ENCODE peak calls at places on chromosome 16, in nine cellular contexts. One of them, this sample, is unnamed.

GRCh38 chr16:64153718-64154117 is 968.1 kb downstream of the CDH11 start:
- DNase-seq in SW480: no peak
- DNase-seq in left ventricle myocardium inferior: no peak
- DNase-seq in T-helper 2 cell: no peak
- DNase-seq in CD8-positive, alpha-beta memory T cell: no peak
- DNase-seq in lower lobe of right lung: no peak
- DNase-seq in NCI-H1092: no peak
- DNase-seq in activated CD4-positive, alpha-beta T cell treated with anti-CD3 and anti-CD28 coated beads, Interleukin-2, amount 10 ng/mL, durations not matched to agents 7 days and 5 days: no peak
- DNase-seq in stimulated activated CD8-positive, alpha-beta memory T cell treated with anti-CD3 and anti-CD28 coated beads, Interleukin-4, amount 100 ng/mL, for 24 hours: no peak
- DNase-seq in this sample: no peak

GRCh38 chr16:10976663-10977062 is 32.3 kb downstream of the CLEC16A start:
- DNase-seq in SW480: no peak
- DNase-seq in left ventricle myocardium inferior: no peak
- DNase-seq in T-helper 2 cell: no peak
- DNase-seq in CD8-positive, alpha-beta memory T cell: no peak
- DNase-seq in lower lobe of right lung: no peak
- DNase-seq in NCI-H1092: no peak
- DNase-seq in activated CD4-positive, alpha-beta T cell treated with anti-CD3 and anti-CD28 coated beads, Interleukin-2, amount 10 ng/mL, durations not matched to agents 7 days and 5 days: no peak
- DNase-seq in stimulated activated CD8-positive, alpha-beta memory T cell treated with anti-CD3 and anti-CD28 coated beads, Interleukin-4, amount 100 ng/mL, for 24 hours: no peak
- DNase-seq in this sample: no peak

GRCh38 chr16:85312642-85313540 is 200.6 kb upstream of the CIBAR2 start:
- DNase-seq in SW480: no peak
- DNase-seq in left ventricle myocardium inferior: no peak
- DNase-seq in T-helper 2 cell: no peak
- DNase-seq in CD8-positive, alpha-beta memory T cell: no peak
- DNase-seq in lower lobe of right lung: no peak
- DNase-seq in NCI-H1092: no peak
- DNase-seq in activated CD4-positive, alpha-beta T cell treated with anti-CD3 and anti-CD28 coated beads, Interleukin-2, amount 10 ng/mL, durations not matched to agents 7 days and 5 days: no peak
- DNase-seq in stimulated activated CD8-positive, alpha-beta memory T cell treated with anti-CD3 and anti-CD28 coated beads, Interleukin-4, amount 100 ng/mL, for 24 hours: no peak
- DNase-seq in this sample: no peak

GRCh38 chr16:25014500-25015147 is 545 bp downstream of the ARHGAP17 start:
- DNase-seq in SW480: peak
- DNase-seq in left ventricle myocardium inferior: peak
- DNase-seq in T-helper 2 cell: peak
- DNase-seq in CD8-positive, alpha-beta memory T cell: peak
- DNase-seq in lower lobe of right lung: peak
- DNase-seq in NCI-H1092: no peak
- DNase-seq in activated CD4-positive, alpha-beta T cell treated with anti-CD3 and anti-CD28 coated beads, Interleukin-2, amount 10 ng/mL, durations not matched to agents 7 days and 5 days: peak
- DNase-seq in stimulated activated CD8-positive, alpha-beta memory T cell treated with anti-CD3 and anti-CD28 coated beads, Interleukin-4, amount 100 ng/mL, for 24 hours: no peak
- DNase-seq in this sample: peak

GRCh38 chr16:471353-472198 is 46.1 kb downstream of the RAB11FIP3 start:
- DNase-seq in SW480: no peak
- DNase-seq in left ventricle myocardium inferior: peak
- DNase-seq in T-helper 2 cell: no peak
- DNase-seq in CD8-positive, alpha-beta memory T cell: no peak
- DNase-seq in lower lobe of right lung: no peak
- DNase-seq in NCI-H1092: no peak
- DNase-seq in activated CD4-positive, alpha-beta T cell treated with anti-CD3 and anti-CD28 coated beads, Interleukin-2, amount 10 ng/mL, durations not matched to agents 7 days and 5 days: no peak
- DNase-seq in stimulated activated CD8-positive, alpha-beta memory T cell treated with anti-CD3 and anti-CD28 coated beads, Interleukin-4, amount 100 ng/mL, for 24 hours: no peak
- DNase-seq in this sample: no peak

GRCh38 chr16:27431773-27432599 is 30.0 kb downstream of the IL21R start:
- DNase-seq in SW480: no peak
- DNase-seq in left ventricle myocardium inferior: no peak
- DNase-seq in T-helper 2 cell: no peak
- DNase-seq in CD8-positive, alpha-beta memory T cell: no peak
- DNase-seq in lower lobe of right lung: no peak
- DNase-seq in NCI-H1092: no peak
- DNase-seq in activated CD4-positive, alpha-beta T cell treated with anti-CD3 and anti-CD28 coated beads, Interleukin-2, amount 10 ng/mL, durations not matched to agents 7 days and 5 days: no peak
- DNase-seq in stimulated activated CD8-positive, alpha-beta memory T cell treated with anti-CD3 and anti-CD28 coated beads, Interleukin-4, amount 100 ng/mL, for 24 hours: no peak
- DNase-seq in this sample: no peak

GRCh38 chr16:30006659-30007377 is 4.0 kb downstream of the DOC2A start:
- DNase-seq in SW480: no peak
- DNase-seq in left ventricle myocardium inferior: no peak
- DNase-seq in T-helper 2 cell: no peak
- DNase-seq in CD8-positive, alpha-beta memory T cell: no peak
- DNase-seq in lower lobe of right lung: no peak
- DNase-seq in NCI-H1092: no peak
- DNase-seq in activated CD4-positive, alpha-beta T cell treated with anti-CD3 and anti-CD28 coated beads, Interleukin-2, amount 10 ng/mL, durations not matched to agents 7 days and 5 days: no peak
- DNase-seq in stimulated activated CD8-positive, alpha-beta memory T cell treated with anti-CD3 and anti-CD28 coated beads, Interleukin-4, amount 100 ng/mL, for 24 hours: no peak
- DNase-seq in this sample: no peak

GRCh38 chr16:84117482-84117843 is 721 bp upstream of the MBTPS1 start:
- DNase-seq in SW480: peak
- DNase-seq in left ventricle myocardium inferior: no peak
- DNase-seq in T-helper 2 cell: no peak
- DNase-seq in CD8-positive, alpha-beta memory T cell: no peak
- DNase-seq in lower lobe of right lung: no peak
- DNase-seq in NCI-H1092: peak
- DNase-seq in activated CD4-positive, alpha-beta T cell treated with anti-CD3 and anti-CD28 coated beads, Interleukin-2, amount 10 ng/mL, durations not matched to agents 7 days and 5 days: peak
- DNase-seq in stimulated activated CD8-positive, alpha-beta memory T cell treated with anti-CD3 and anti-CD28 coated beads, Interleukin-4, amount 100 ng/mL, for 24 hours: peak
- DNase-seq in this sample: no peak

GRCh38 chr16:56980203-56980535 is 9.2 kb upstream of the NLRC5 start:
- DNase-seq in SW480: no peak
- DNase-seq in left ventricle myocardium inferior: no peak
- DNase-seq in T-helper 2 cell: no peak
- DNase-seq in CD8-positive, alpha-beta memory T cell: no peak
- DNase-seq in lower lobe of right lung: no peak
- DNase-seq in NCI-H1092: no peak
- DNase-seq in activated CD4-positive, alpha-beta T cell treated with anti-CD3 and anti-CD28 coated beads, Interleukin-2, amount 10 ng/mL, durations not matched to agents 7 days and 5 days: no peak
- DNase-seq in stimulated activated CD8-positive, alpha-beta memory T cell treated with anti-CD3 and anti-CD28 coated beads, Interleukin-4, amount 100 ng/mL, for 24 hours: no peak
- DNase-seq in this sample: no peak

GRCh38 chr16:66522816-66523590 is 26.9 kb downstream of the TK2 start:
- DNase-seq in SW480: no peak
- DNase-seq in left ventricle myocardium inferior: no peak
- DNase-seq in T-helper 2 cell: no peak
- DNase-seq in CD8-positive, alpha-beta memory T cell: no peak
- DNase-seq in lower lobe of right lung: no peak
- DNase-seq in NCI-H1092: no peak
- DNase-seq in activated CD4-positive, alpha-beta T cell treated with anti-CD3 and anti-CD28 coated beads, Interleukin-2, amount 10 ng/mL, durations not matched to agents 7 days and 5 days: no peak
- DNase-seq in stimulated activated CD8-positive, alpha-beta memory T cell treated with anti-CD3 and anti-CD28 coated beads, Interleukin-4, amount 100 ng/mL, for 24 hours: no peak
- DNase-seq in this sample: no peak

GRCh38 chr16:78925071-78925714 is 675.3 kb downstream of the MAF start:
- DNase-seq in SW480: peak
- DNase-seq in left ventricle myocardium inferior: peak
- DNase-seq in T-helper 2 cell: no peak
- DNase-seq in CD8-positive, alpha-beta memory T cell: peak
- DNase-seq in lower lobe of right lung: peak
- DNase-seq in NCI-H1092: no peak
- DNase-seq in activated CD4-positive, alpha-beta T cell treated with anti-CD3 and anti-CD28 coated beads, Interleukin-2, amount 10 ng/mL, durations not matched to agents 7 days and 5 days: no peak
- DNase-seq in stimulated activated CD8-positive, alpha-beta memory T cell treated with anti-CD3 and anti-CD28 coated beads, Interleukin-4, amount 100 ng/mL, for 24 hours: peak
- DNase-seq in this sample: no peak

GRCh38 chr16:19307587-19308241 is 22.2 kb downstream of the CLEC19A start:
- DNase-seq in SW480: no peak
- DNase-seq in left ventricle myocardium inferior: no peak
- DNase-seq in T-helper 2 cell: no peak
- DNase-seq in CD8-positive, alpha-beta memory T cell: no peak
- DNase-seq in lower lobe of right lung: no peak
- DNase-seq in NCI-H1092: no peak
- DNase-seq in activated CD4-positive, alpha-beta T cell treated with anti-CD3 and anti-CD28 coated beads, Interleukin-2, amount 10 ng/mL, durations not matched to agents 7 days and 5 days: peak
- DNase-seq in stimulated activated CD8-positive, alpha-beta memory T cell treated with anti-CD3 and anti-CD28 coated beads, Interleukin-4, amount 100 ng/mL, for 24 hours: no peak
- DNase-seq in this sample: no peak

GRCh38 chr16:87361916-87362619 is 21.5 kb downstream of the FBXO31 start:
- DNase-seq in SW480: no peak
- DNase-seq in left ventricle myocardium inferior: no peak
- DNase-seq in T-helper 2 cell: no peak
- DNase-seq in CD8-positive, alpha-beta memory T cell: no peak
- DNase-seq in lower lobe of right lung: no peak
- DNase-seq in NCI-H1092: no peak
- DNase-seq in activated CD4-positive, alpha-beta T cell treated with anti-CD3 and anti-CD28 coated beads, Interleukin-2, amount 10 ng/mL, durations not matched to agents 7 days and 5 days: no peak
- DNase-seq in stimulated activated CD8-positive, alpha-beta memory T cell treated with anti-CD3 and anti-CD28 coated beads, Interleukin-4, amount 100 ng/mL, for 24 hours: no peak
- DNase-seq in this sample: no peak

GRCh38 chr16:83530293-83530692 is 277.5 kb upstream of the HSBP1 start:
- DNase-seq in SW480: no peak
- DNase-seq in left ventricle myocardium inferior: no peak
- DNase-seq in T-helper 2 cell: no peak
- DNase-seq in CD8-positive, alpha-beta memory T cell: no peak
- DNase-seq in lower lobe of right lung: no peak
- DNase-seq in NCI-H1092: no peak
- DNase-seq in activated CD4-positive, alpha-beta T cell treated with anti-CD3 and anti-CD28 coated beads, Interleukin-2, amount 10 ng/mL, durations not matched to agents 7 days and 5 days: no peak
- DNase-seq in stimulated activated CD8-positive, alpha-beta memory T cell treated with anti-CD3 and anti-CD28 coated beads, Interleukin-4, amount 100 ng/mL, for 24 hours: no peak
- DNase-seq in this sample: no peak

GRCh38 chr16:85199069-85199725 is 86.9 kb upstream of the CIBAR2 start:
- DNase-seq in SW480: no peak
- DNase-seq in left ventricle myocardium inferior: no peak
- DNase-seq in T-helper 2 cell: no peak
- DNase-seq in CD8-positive, alpha-beta memory T cell: no peak
- DNase-seq in lower lobe of right lung: no peak
- DNase-seq in NCI-H1092: no peak
- DNase-seq in activated CD4-positive, alpha-beta T cell treated with anti-CD3 and anti-CD28 coated beads, Interleukin-2, amount 10 ng/mL, durations not matched to agents 7 days and 5 days: no peak
- DNase-seq in stimulated activated CD8-positive, alpha-beta memory T cell treated with anti-CD3 and anti-CD28 coated beads, Interleukin-4, amount 100 ng/mL, for 24 hours: no peak
- DNase-seq in this sample: no peak

GRCh38 chr16:90019543-90020259 is 445 bp upstream of the DBNDD1 start:
- DNase-seq in SW480: no peak
- DNase-seq in left ventricle myocardium inferior: no peak
- DNase-seq in T-helper 2 cell: peak
- DNase-seq in CD8-positive, alpha-beta memory T cell: peak
- DNase-seq in lower lobe of right lung: peak
- DNase-seq in NCI-H1092: peak
- DNase-seq in activated CD4-positive, alpha-beta T cell treated with anti-CD3 and anti-CD28 coated beads, Interleukin-2, amount 10 ng/mL, durations not matched to agents 7 days and 5 days: peak
- DNase-seq in stimulated activated CD8-positive, alpha-beta memory T cell treated with anti-CD3 and anti-CD28 coated beads, Interleukin-4, amount 100 ng/mL, for 24 hours: no peak
- DNase-seq in this sample: peak

GRCh38 chr16:30476991-30477390 is 4.4 kb downstream of the ITGAL start:
- DNase-seq in SW480: no peak
- DNase-seq in left ventricle myocardium inferior: no peak
- DNase-seq in T-helper 2 cell: no peak
- DNase-seq in CD8-positive, alpha-beta memory T cell: no peak
- DNase-seq in lower lobe of right lung: no peak
- DNase-seq in NCI-H1092: no peak
- DNase-seq in activated CD4-positive, alpha-beta T cell treated with anti-CD3 and anti-CD28 coated beads, Interleukin-2, amount 10 ng/mL, durations not matched to agents 7 days and 5 days: no peak
- DNase-seq in stimulated activated CD8-positive, alpha-beta memory T cell treated with anti-CD3 and anti-CD28 coated beads, Interleukin-4, amount 100 ng/mL, for 24 hours: no peak
- DNase-seq in this sample: no peak

GRCh38 chr16:17238285-17239028 is 232.3 kb downstream of the XYLT1 start:
- DNase-seq in SW480: no peak
- DNase-seq in left ventricle myocardium inferior: no peak
- DNase-seq in T-helper 2 cell: no peak
- DNase-seq in CD8-positive, alpha-beta memory T cell: no peak
- DNase-seq in lower lobe of right lung: no peak
- DNase-seq in NCI-H1092: no peak
- DNase-seq in activated CD4-positive, alpha-beta T cell treated with anti-CD3 and anti-CD28 coated beads, Interleukin-2, amount 10 ng/mL, durations not matched to agents 7 days and 5 days: peak
- DNase-seq in stimulated activated CD8-positive, alpha-beta memory T cell treated with anti-CD3 and anti-CD28 coated beads, Interleukin-4, amount 100 ng/mL, for 24 hours: no peak
- DNase-seq in this sample: no peak

GRCh38 chr16:15732416-15732815 is 82.4 kb downstream of the NDE1 start:
- DNase-seq in SW480: no peak
- DNase-seq in left ventricle myocardium inferior: no peak
- DNase-seq in T-helper 2 cell: no peak
- DNase-seq in CD8-positive, alpha-beta memory T cell: no peak
- DNase-seq in lower lobe of right lung: no peak
- DNase-seq in NCI-H1092: no peak
- DNase-seq in activated CD4-positive, alpha-beta T cell treated with anti-CD3 and anti-CD28 coated beads, Interleukin-2, amount 10 ng/mL, durations not matched to agents 7 days and 5 days: no peak
- DNase-seq in stimulated activated CD8-positive, alpha-beta memory T cell treated with anti-CD3 and anti-CD28 coated beads, Interleukin-4, amount 100 ng/mL, for 24 hours: no peak
- DNase-seq in this sample: no peak

GRCh38 chr16:2447920-2448583 is 11.9 kb upstream of the TEDC2 start:
- DNase-seq in SW480: no peak
- DNase-seq in left ventricle myocardium inferior: no peak
- DNase-seq in T-helper 2 cell: no peak
- DNase-seq in CD8-positive, alpha-beta memory T cell: no peak
- DNase-seq in lower lobe of right lung: no peak
- DNase-seq in NCI-H1092: no peak
- DNase-seq in activated CD4-positive, alpha-beta T cell treated with anti-CD3 and anti-CD28 coated beads, Interleukin-2, amount 10 ng/mL, durations not matched to agents 7 days and 5 days: no peak
- DNase-seq in stimulated activated CD8-positive, alpha-beta memory T cell treated with anti-CD3 and anti-CD28 coated beads, Interleukin-4, amount 100 ng/mL, for 24 hours: no peak
- DNase-seq in this sample: no peak

GRCh38 chr16:10729649-10730048 is 14.0 kb upstream of the NUBP1 start:
- DNase-seq in SW480: peak
- DNase-seq in left ventricle myocardium inferior: no peak
- DNase-seq in T-helper 2 cell: no peak
- DNase-seq in CD8-positive, alpha-beta memory T cell: no peak
- DNase-seq in lower lobe of right lung: no peak
- DNase-seq in NCI-H1092: no peak
- DNase-seq in activated CD4-positive, alpha-beta T cell treated with anti-CD3 and anti-CD28 coated beads, Interleukin-2, amount 10 ng/mL, durations not matched to agents 7 days and 5 days: no peak
- DNase-seq in stimulated activated CD8-positive, alpha-beta memory T cell treated with anti-CD3 and anti-CD28 coated beads, Interleukin-4, amount 100 ng/mL, for 24 hours: no peak
- DNase-seq in this sample: no peak

GRCh38 chr16:2121853-2122252 is 13.8 kb downstream of the PKD1 start:
- DNase-seq in SW480: no peak
- DNase-seq in left ventricle myocardium inferior: peak
- DNase-seq in T-helper 2 cell: no peak
- DNase-seq in CD8-positive, alpha-beta memory T cell: no peak
- DNase-seq in lower lobe of right lung: no peak
- DNase-seq in NCI-H1092: peak
- DNase-seq in activated CD4-positive, alpha-beta T cell treated with anti-CD3 and anti-CD28 coated beads, Interleukin-2, amount 10 ng/mL, durations not matched to agents 7 days and 5 days: no peak
- DNase-seq in stimulated activated CD8-positive, alpha-beta memory T cell treated with anti-CD3 and anti-CD28 coated beads, Interleukin-4, amount 100 ng/mL, for 24 hours: no peak
- DNase-seq in this sample: no peak

GRCh38 chr16:29315916-29316517 is 90.5 kb downstream of the NPIPB11 start:
- DNase-seq in SW480: no peak
- DNase-seq in left ventricle myocardium inferior: no peak
- DNase-seq in T-helper 2 cell: no peak
- DNase-seq in CD8-positive, alpha-beta memory T cell: no peak
- DNase-seq in lower lobe of right lung: no peak
- DNase-seq in NCI-H1092: no peak
- DNase-seq in activated CD4-positive, alpha-beta T cell treated with anti-CD3 and anti-CD28 coated beads, Interleukin-2, amount 10 ng/mL, durations not matched to agents 7 days and 5 days: no peak
- DNase-seq in stimulated activated CD8-positive, alpha-beta memory T cell treated with anti-CD3 and anti-CD28 coated beads, Interleukin-4, amount 100 ng/mL, for 24 hours: no peak
- DNase-seq in this sample: no peak

GRCh38 chr16:2473999-2474876 is 689 bp upstream of the TBC1D24 start:
- DNase-seq in SW480: no peak
- DNase-seq in left ventricle myocardium inferior: peak
- DNase-seq in T-helper 2 cell: peak
- DNase-seq in CD8-positive, alpha-beta memory T cell: peak
- DNase-seq in lower lobe of right lung: peak
- DNase-seq in NCI-H1092: no peak
- DNase-seq in activated CD4-positive, alpha-beta T cell treated with anti-CD3 and anti-CD28 coated beads, Interleukin-2, amount 10 ng/mL, durations not matched to agents 7 days and 5 days: peak
- DNase-seq in stimulated activated CD8-positive, alpha-beta memory T cell treated with anti-CD3 and anti-CD28 coated beads, Interleukin-4, amount 100 ng/mL, for 24 hours: no peak
- DNase-seq in this sample: peak

GRCh38 chr16:88735616-88736015 is 29.3 kb downstream of the CTU2 start:
- DNase-seq in SW480: no peak
- DNase-seq in left ventricle myocardium inferior: no peak
- DNase-seq in T-helper 2 cell: no peak
- DNase-seq in CD8-positive, alpha-beta memory T cell: no peak
- DNase-seq in lower lobe of right lung: no peak
- DNase-seq in NCI-H1092: no peak
- DNase-seq in activated CD4-positive, alpha-beta T cell treated with anti-CD3 and anti-CD28 coated beads, Interleukin-2, amount 10 ng/mL, durations not matched to agents 7 days and 5 days: no peak
- DNase-seq in stimulated activated CD8-positive, alpha-beta memory T cell treated with anti-CD3 and anti-CD28 coated beads, Interleukin-4, amount 100 ng/mL, for 24 hours: no peak
- DNase-seq in this sample: no peak

GRCh38 chr16:31118223-31119155 is 1.0 kb downstream of the KAT8 start:
- DNase-seq in SW480: no peak
- DNase-seq in left ventricle myocardium inferior: no peak
- DNase-seq in T-helper 2 cell: no peak
- DNase-seq in CD8-positive, alpha-beta memory T cell: no peak
- DNase-seq in lower lobe of right lung: no peak
- DNase-seq in NCI-H1092: no peak
- DNase-seq in activated CD4-positive, alpha-beta T cell treated with anti-CD3 and anti-CD28 coated beads, Interleukin-2, amount 10 ng/mL, durations not matched to agents 7 days and 5 days: no peak
- DNase-seq in stimulated activated CD8-positive, alpha-beta memory T cell treated with anti-CD3 and anti-CD28 coated beads, Interleukin-4, amount 100 ng/mL, for 24 hours: no peak
- DNase-seq in this sample: no peak

GRCh38 chr16:21060027-21060510 is 90.6 kb downstream of the DNAH3 start:
- DNase-seq in SW480: no peak
- DNase-seq in left ventricle myocardium inferior: no peak
- DNase-seq in T-helper 2 cell: no peak
- DNase-seq in CD8-positive, alpha-beta memory T cell: no peak
- DNase-seq in lower lobe of right lung: no peak
- DNase-seq in NCI-H1092: peak
- DNase-seq in activated CD4-positive, alpha-beta T cell treated with anti-CD3 and anti-CD28 coated beads, Interleukin-2, amount 10 ng/mL, durations not matched to agents 7 days and 5 days: no peak
- DNase-seq in stimulated activated CD8-positive, alpha-beta memory T cell treated with anti-CD3 and anti-CD28 coated beads, Interleukin-4, amount 100 ng/mL, for 24 hours: no peak
- DNase-seq in this sample: no peak

This sample was measured in T-helper 9 cell.